ENCODE peak calls at places on chromosomes 5 and 9, in eight cellular contexts. One of them, this sample, is unnamed.

GRCh38 chr9:99264070-99264469 is 42.0 kb downstream of the SEC61B start:
- DNase-seq in PC-9: no peak
- DNase-seq in stomach: no peak
- DNase-seq in tibial artery: no peak
- DNase-seq in AG04449: no peak
- DNase-seq in H9: peak; percentile 44
- DNase-seq in fibroblast of lung: peak; percentile 17
- DNase-seq in K562: peak; percentile 34
- DNase-seq in this sample: peak; percentile 18

GRCh38 chr5:131379723-131380122 is 115.9 kb downstream of the CDC42SE2 start:
- DNase-seq in PC-9: no peak
- DNase-seq in tibial artery: no peak
- DNase-seq in H9: no peak
- DNase-seq in K562: peak; percentile 44
- DNase-seq in AG04449: no peak
- DNase-seq in stomach: no peak
- DNase-seq in fibroblast of lung: peak; percentile 36
- DNase-seq in this sample: no peak

GRCh38 chr9:92763721-92764380 is 782 bp downstream of the BICD2 start:
- DNase-seq in H9: peak; percentile 41
- DNase-seq in fibroblast of lung: no peak
- DNase-seq in PC-9: no peak
- DNase-seq in stomach: no peak
- DNase-seq in K562: peak; percentile 57
- DNase-seq in tibial artery: no peak
- DNase-seq in AG04449: no peak
- DNase-seq in this sample: peak; percentile 53

GRCh38 chr9:20604561-20604960 is 17.7 kb downstream of the MLLT3 start:
- DNase-seq in PC-9: no peak
- DNase-seq in AG04449: no peak
- DNase-seq in K562: no peak
- DNase-seq in stomach: no peak
- DNase-seq in tibial artery: no peak
- DNase-seq in fibroblast of lung: peak; percentile 76
- DNase-seq in H9: no peak
- DNase-seq in this sample: no peak

GRCh38 chr9:107732781-107733529 is 243.4 kb upstream of the KLF4 start:
- DNase-seq in tibial artery: peak; percentile 80
- DNase-seq in H9: no peak
- DNase-seq in K562: no peak
- DNase-seq in fibroblast of lung: peak; percentile 80
- DNase-seq in AG04449: no peak
- DNase-seq in PC-9: no peak
- DNase-seq in stomach: peak; percentile 49
- DNase-seq in this sample: no peak

GRCh38 chr5:6788956-6789649 is 75.9 kb downstream of the TENT4A start:
- DNase-seq in K562: peak; percentile 25
- DNase-seq in H9: no peak
- DNase-seq in PC-9: peak; percentile 27
- DNase-seq in AG04449: no peak
- DNase-seq in stomach: no peak
- DNase-seq in fibroblast of lung: no peak
- DNase-seq in tibial artery: no peak
- DNase-seq in this sample: no peak

GRCh38 chr9:3285365-3286161 is 240.2 kb downstream of the RFX3 start:
- DNase-seq in K562: no peak
- DNase-seq in tibial artery: no peak
- DNase-seq in H9: no peak
- DNase-seq in PC-9: no peak
- DNase-seq in stomach: no peak
- DNase-seq in fibroblast of lung: no peak
- DNase-seq in AG04449: peak; percentile 42
- DNase-seq in this sample: no peak

GRCh38 chr5:93053825-93054224 is 527.2 kb downstream of the NR2F1-AS1 start:
- DNase-seq in tibial artery: no peak
- DNase-seq in stomach: no peak
- DNase-seq in AG04449: no peak
- DNase-seq in PC-9: no peak
- DNase-seq in K562: no peak
- DNase-seq in fibroblast of lung: peak; percentile 94
- DNase-seq in H9: no peak
- DNase-seq in this sample: no peak

GRCh38 chr9:5425006-5425628 is 12.6 kb downstream of the PLGRKT start:
- DNase-seq in H9: no peak
- DNase-seq in fibroblast of lung: peak; percentile 53
- DNase-seq in tibial artery: no peak
- DNase-seq in K562: peak; percentile 29
- DNase-seq in stomach: no peak
- DNase-seq in AG04449: no peak
- DNase-seq in PC-9: no peak
- DNase-seq in this sample: no peak

GRCh38 chr5:68582284-68582683 is 366.7 kb downstream of the PIK3R1 start:
- DNase-seq in tibial artery: no peak
- DNase-seq in AG04449: no peak
- DNase-seq in stomach: no peak
- DNase-seq in fibroblast of lung: no peak
- DNase-seq in PC-9: no peak
- DNase-seq in K562: no peak
- DNase-seq in H9: no peak
- DNase-seq in this sample: no peak

GRCh38 chr9:130185494-130186005 is 13.3 kb downstream of the NCS1 start:
- DNase-seq in H9: no peak
- DNase-seq in fibroblast of lung: peak; percentile 36
- DNase-seq in PC-9: no peak
- DNase-seq in tibial artery: no peak
- DNase-seq in K562: no peak
- DNase-seq in AG04449: no peak
- DNase-seq in stomach: no peak
- DNase-seq in this sample: no peak

GRCh38 chr9:133727277-133727875 is 10.8 kb downstream of the SARDH start:
- DNase-seq in H9: peak; percentile 29
- DNase-seq in tibial artery: peak; percentile 56
- DNase-seq in stomach: no peak
- DNase-seq in K562: no peak
- DNase-seq in PC-9: no peak
- DNase-seq in fibroblast of lung: no peak
- DNase-seq in AG04449: no peak
- DNase-seq in this sample: no peak

GRCh38 chr9:137107982-137108381 is 6.6 kb downstream of the DPP7 start:
- DNase-seq in tibial artery: no peak
- DNase-seq in H9: no peak
- DNase-seq in fibroblast of lung: no peak
- DNase-seq in stomach: no peak
- DNase-seq in PC-9: no peak
- DNase-seq in AG04449: no peak
- DNase-seq in K562: no peak
- DNase-seq in this sample: no peak

GRCh38 chr9:115289757-115290208 is 171.8 kb upstream of the TNC start:
- DNase-seq in K562: no peak
- DNase-seq in AG04449: no peak
- DNase-seq in PC-9: no peak
- DNase-seq in tibial artery: no peak
- DNase-seq in fibroblast of lung: peak; percentile 71
- DNase-seq in stomach: no peak
- DNase-seq in H9: no peak
- DNase-seq in this sample: no peak

GRCh38 chr5:125521289-125521688 is 774.9 kb upstream of the ZNF608 start:
- DNase-seq in PC-9: no peak
- DNase-seq in stomach: no peak
- DNase-seq in tibial artery: no peak
- DNase-seq in fibroblast of lung: no peak
- DNase-seq in H9: no peak
- DNase-seq in AG04449: no peak
- DNase-seq in K562: no peak
- DNase-seq in this sample: no peak

GRCh38 chr5:109290231-109290630 is 119.5 kb downstream of the PJA2 start:
- DNase-seq in stomach: no peak
- DNase-seq in fibroblast of lung: no peak
- DNase-seq in K562: no peak
- DNase-seq in H9: no peak
- DNase-seq in PC-9: no peak
- DNase-seq in tibial artery: no peak
- DNase-seq in AG04449: no peak
- DNase-seq in this sample: no peak

GRCh38 chr5:84332106-84332505 is 52.6 kb downstream of the EDIL3 start:
- DNase-seq in H9: no peak
- DNase-seq in fibroblast of lung: no peak
- DNase-seq in AG04449: no peak
- DNase-seq in K562: no peak
- DNase-seq in tibial artery: no peak
- DNase-seq in PC-9: no peak
- DNase-seq in stomach: no peak
- DNase-seq in this sample: no peak

GRCh38 chr5:50709471-50709870 is 43.0 kb downstream of the PARP8 start:
- DNase-seq in AG04449: peak; percentile 7
- DNase-seq in H9: no peak
- DNase-seq in tibial artery: no peak
- DNase-seq in stomach: no peak
- DNase-seq in fibroblast of lung: peak; percentile 49
- DNase-seq in K562: no peak
- DNase-seq in PC-9: no peak
- DNase-seq in this sample: no peak

GRCh38 chr5:122547219-122547618 is 227.7 kb upstream of the SNX2 start:
- DNase-seq in AG04449: no peak
- DNase-seq in H9: no peak
- DNase-seq in tibial artery: no peak
- DNase-seq in stomach: no peak
- DNase-seq in PC-9: no peak
- DNase-seq in fibroblast of lung: no peak
- DNase-seq in K562: no peak
- DNase-seq in this sample: no peak

GRCh38 chr5:19795218-19795617 is 192.8 kb downstream of the CDH18 start:
- DNase-seq in fibroblast of lung: peak; percentile 66
- DNase-seq in stomach: no peak
- DNase-seq in PC-9: no peak
- DNase-seq in AG04449: no peak
- DNase-seq in K562: no peak
- DNase-seq in H9: no peak
- DNase-seq in tibial artery: no peak
- DNase-seq in this sample: no peak
- TF ChIP-seq CTCF in fibroblast of lung: peak; percentile 47
- TF ChIP-seq CTCF in stomach: no peak
- TF ChIP-seq CTCF in PC-9: no peak
- TF ChIP-seq CTCF in AG04449: peak; percentile 17
- TF ChIP-seq CTCF in K562: no peak
- TF ChIP-seq CTCF in H9: peak; percentile 60
- TF ChIP-seq CTCF in tibial artery: no peak
- TF ChIP-seq CTCF in this sample: no peak

DNA sequence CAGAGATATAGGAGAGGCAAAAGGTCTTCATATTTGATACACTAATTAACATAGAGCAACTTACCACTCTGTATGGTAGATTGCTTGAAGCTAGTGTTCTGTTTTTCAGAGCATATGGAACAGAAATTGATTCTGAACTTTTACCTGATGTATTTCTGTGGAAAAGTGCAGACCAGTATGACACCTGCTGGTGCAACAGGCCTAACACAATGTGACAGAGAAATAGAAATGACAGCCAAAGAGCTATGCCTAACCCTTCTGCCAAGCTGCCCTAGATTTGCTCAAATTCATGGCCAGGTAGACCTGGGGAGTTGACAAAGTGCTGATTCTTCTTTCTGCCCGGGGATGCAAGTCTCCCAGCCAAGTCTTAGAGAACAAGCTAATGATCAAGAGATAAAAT is 65.4 kb upstream of the RNF180 start:
- DNase-seq in H9: no peak
- DNase-seq in stomach: no peak
- DNase-seq in fibroblast of lung: no peak
- DNase-seq in PC-9: no peak
- DNase-seq in tibial artery: no peak
- DNase-seq in AG04449: no peak
- DNase-seq in K562: no peak
- DNase-seq in this sample: no peak
- TF ChIP-seq CTCF in H9: no peak
- TF ChIP-seq CTCF in stomach: no peak
- TF ChIP-seq CTCF in fibroblast of lung: no peak
- TF ChIP-seq CTCF in PC-9: no peak
- TF ChIP-seq CTCF in tibial artery: no peak
- TF ChIP-seq CTCF in AG04449: no peak
- TF ChIP-seq CTCF in K562: no peak
- TF ChIP-seq CTCF in this sample: no peak

GRCh38 chr5:135551593-135552447 is 16.1 kb upstream of the NEUROG1 start:
- DNase-seq in AG04449: no peak
- DNase-seq in K562: peak; percentile 80
- DNase-seq in fibroblast of lung: peak; percentile 79
- DNase-seq in stomach: peak; percentile 78
- DNase-seq in H9: peak; percentile 71
- DNase-seq in PC-9: peak; percentile 54
- DNase-seq in tibial artery: peak; percentile 76
- DNase-seq in this sample: peak; percentile 77
- TF ChIP-seq CTCF in AG04449: peak; percentile 81
- TF ChIP-seq CTCF in K562: peak; percentile 93
- TF ChIP-seq CTCF in fibroblast of lung: peak; percentile 88
- TF ChIP-seq CTCF in stomach: peak; percentile 87
- TF ChIP-seq CTCF in H9: peak; percentile 89
- TF ChIP-seq CTCF in PC-9: peak; percentile 83
- TF ChIP-seq CTCF in tibial artery: peak; percentile 81
- TF ChIP-seq CTCF in this sample: peak; percentile 90

GRCh38 chr5:76954383-76954763 is 1.5 kb downstream of the CRHBP start:
- DNase-seq in PC-9: no peak
- DNase-seq in tibial artery: no peak
- DNase-seq in K562: no peak
- DNase-seq in H9: no peak
- DNase-seq in fibroblast of lung: no peak
- DNase-seq in stomach: no peak
- DNase-seq in AG04449: no peak
- DNase-seq in this sample: peak; percentile 20

GRCh38 chr5:76964018-76964417 is 11.2 kb downstream of the CRHBP start:
- DNase-seq in fibroblast of lung: no peak
- DNase-seq in PC-9: no peak
- DNase-seq in tibial artery: no peak
- DNase-seq in AG04449: no peak
- DNase-seq in K562: no peak
- DNase-seq in H9: no peak
- DNase-seq in stomach: no peak
- DNase-seq in this sample: no peak

GRCh38 chr5:76956033-76956432 is 3.2 kb downstream of the CRHBP start:
- DNase-seq in stomach: no peak
- DNase-seq in H9: no peak
- DNase-seq in tibial artery: no peak
- DNase-seq in PC-9: no peak
- DNase-seq in fibroblast of lung: no peak
- DNase-seq in AG04449: no peak
- DNase-seq in K562: no peak
- DNase-seq in this sample: no peak

GRCh38 chr5:76958976-76959767 is 6.3 kb downstream of the CRHBP start:
- DNase-seq in K562: peak; percentile 45
- DNase-seq in PC-9: no peak
- DNase-seq in AG04449: no peak
- DNase-seq in fibroblast of lung: peak; percentile 72
- DNase-seq in tibial artery: no peak
- DNase-seq in stomach: no peak
- DNase-seq in H9: no peak
- DNase-seq in this sample: no peak

GRCh38 chr5:76960004-76960625 is 7.3 kb downstream of the CRHBP start:
- DNase-seq in AG04449: no peak
- DNase-seq in fibroblast of lung: no peak
- DNase-seq in H9: peak; percentile 39
- DNase-seq in tibial artery: no peak
- DNase-seq in PC-9: no peak
- DNase-seq in stomach: no peak
- DNase-seq in K562: no peak
- DNase-seq in this sample: no peak
- TF ChIP-seq CTCF in AG04449: no peak
- TF ChIP-seq CTCF in fibroblast of lung: no peak
- TF ChIP-seq CTCF in H9: no peak
- TF ChIP-seq CTCF in tibial artery: no peak
- TF ChIP-seq CTCF in PC-9: no peak
- TF ChIP-seq CTCF in stomach: no peak
- TF ChIP-seq CTCF in K562: no peak
- TF ChIP-seq CTCF in this sample: no peak